ENCODE peak calls at places on chromosomes 11 and 22, in four cellular contexts. W is stimulated activated CD4-positive, alpha-beta T cell treated with anti-CD3 and anti-CD28 coated beads, Interleukin-12 subunit alpha, Interleukin-12 subunit beta, amount 100 ng/mL, for 48 hours; P is heart right ventricle; B is occipital lobe. I is an unnamed sample.
A peak's percentile ranks its signal among the peaks of the same experiment; 100 is the strongest.

GRCh38 chr11:75481602-75482309 is 44.0 kb downstream of the GDPD5 start:
- DNase-seq in B (no peak), P (no peak), W (no peak), I (no peak)

GRCh38 chr11:88415495-88415894 is 78.0 kb upstream of the CTSC start:
- DNase-seq in P (no peak), W (no peak), B (no peak), I (no peak)

GRCh38 chr11:34682822-34683221 is 61.9 kb downstream of the EHF start:
- DNase-seq in P (no peak), W (no peak), B (no peak), I (no peak)

GRCh38 chr22:43131773-43132501 is 11.3 kb downstream of the MCAT start:
- DNase-seq in P (peak; percentile 47), W (no peak), B (no peak), I (no peak)

GRCh38 chr22:31160328-31160978 is 471 bp downstream of the RNF185 start:
- DNase-seq in P (no peak), B (no peak), W (no peak), I (no peak)

GRCh38 chr22:43118953-43119458 is 8.5 kb downstream of the BIK start:
- DNase-seq in P (no peak), W (no peak), B (no peak), I (peak; percentile 53)

GRCh38 chr11:67698247-67698646 is 23.8 kb upstream of the ALDH3B2 start:
- DNase-seq in P (no peak), B (no peak), W (peak; percentile 1), I (peak; percentile 61)

GRCh38 chr11:46632502-46632901 is 15.1 kb downstream of the ATG13 start:
- DNase-seq in W (no peak), P (no peak), B (no peak), I (no peak)

GRCh38 chr11:75198278-75198948 is 42.2 kb upstream of the TPBGL start:
- DNase-seq in P (no peak), W (no peak), B (no peak), I (no peak)

GRCh38 chr11:10581481-10582019 is 13.1 kb upstream of the LYVE1 start:
- DNase-seq in P (no peak), B (no peak), W (no peak), I (peak; percentile 93)

GRCh38 chr11:1873048-1873812 is 18.5 kb downstream of the PRR33 start:
- DNase-seq in B (no peak), P (peak; percentile 32), W (no peak), I (no peak)

GRCh38 chr11:125263268-125263790 is 98.8 kb downstream of the PKNOX2 start:
- DNase-seq in P (peak; percentile 82), W (no peak), B (peak; percentile 46), I (no peak)

I was measured in NB4.